ENCODE peak calls at places on chromosomes 3 and 15, in nine cellular contexts. T, O, I, C, B, P, L, J and K are unnamed samples.

GRCh38 chr3:28348286-28348636 is 260 bp upstream of the ZCWPW2 start:
- DNase-seq in T (no peak), O (no peak), I (peak; percentile 94), C (no peak), B (no peak), P (peak; percentile 94), L (peak; percentile 82), J (no peak), K (no peak)

GRCh38 chr3:12908859-12909258 is 67.5 kb upstream of the RPL32 start:
- DNase-seq in T (no peak), O (no peak), I (no peak), C (no peak), B (no peak), P (no peak), L (no peak), J (no peak), K (no peak)

GRCh38 chr15:100298257-100298656 is 43.5 kb downstream of the ADAMTS17 start:
- DNase-seq in T (no peak), O (no peak), I (no peak), C (no peak), B (no peak), P (no peak), L (no peak), J (no peak), K (no peak)

GRCh38 chr15:35757323-35757722 is 211.4 kb upstream of the DPH6 start:
- DNase-seq in T (no peak), O (no peak), I (no peak), C (no peak), B (no peak), P (no peak), L (no peak), J (no peak), K (no peak)

GRCh38 chr3:48851407-48851806 is 3.7 kb upstream of the PRKAR2A start:
- DNase-seq in T (no peak), O (peak; percentile 42), I (peak; percentile 40), C (no peak), B (no peak), P (no peak), L (no peak), J (peak; percentile 28), K (no peak)

GRCh38 chr3:150117076-150117475 is 146.4 kb upstream of the PFN2 start:
- DNase-seq in T (no peak), O (no peak), I (no peak), C (no peak), B (no peak), P (no peak), L (no peak), J (no peak), K (no peak)

GRCh38 chr3:45135959-45136358 is 10.2 kb downstream of the CDCP1 start:
- DNase-seq in T (no peak), O (no peak), I (no peak), C (no peak), B (no peak), P (no peak), L (no peak), J (no peak), K (no peak)

GRCh38 chr15:99009741-99010370 is 2.3 kb upstream of the PGPEP1L start:
- DNase-seq in T (no peak), O (no peak), I (no peak), C (no peak), B (no peak), P (no peak), L (no peak), J (no peak), K (no peak)

GRCh38 chr3:196948442-196949365 is 6.4 kb upstream of the NCBP2 start:
- DNase-seq in T (no peak), O (no peak), I (no peak), C (no peak), B (no peak), P (no peak), L (no peak), J (peak; percentile 45), K (no peak)

GRCh38 chr3:25554376-25554775 is 110.3 kb downstream of the TOP2B start:
- DNase-seq in T (no peak), O (no peak), I (no peak), C (no peak), B (no peak), P (no peak), L (no peak), J (no peak), K (no peak)

GRCh38 chr3:119481079-119481478 is 12.3 kb downstream of the POGLUT1 start:
- DNase-seq in T (no peak), O (no peak), I (no peak), C (no peak), B (no peak), P (no peak), L (no peak), J (no peak), K (no peak)

GRCh38 chr3:186938716-186939115 is 8.4 kb downstream of the ST6GAL1 start:
- DNase-seq in T (no peak), O (no peak), I (peak; percentile 61), C (no peak), B (no peak), P (no peak), L (no peak), J (no peak), K (no peak)

GRCh38 chr3:123870033-123870432 is 14.1 kb downstream of the MYLK start:
- DNase-seq in T (no peak), O (no peak), I (no peak), C (no peak), B (no peak), P (no peak), L (no peak), J (no peak), K (no peak)

GRCh38 chr15:78638658-78639314 is 2.2 kb downstream of the CHRNB4 start:
- DNase-seq in T (no peak), O (peak; percentile 65), I (peak; percentile 36), C (no peak), B (no peak), P (peak; percentile 65), L (no peak), J (peak; percentile 86), K (peak; percentile 55)

GRCh38 chr3:124793054-124793740 is 62.9 kb downstream of the UMPS start:
- DNase-seq in T (no peak), O (no peak), I (peak; percentile 29), C (no peak), B (no peak), P (peak; percentile 60), L (no peak), J (no peak), K (no peak)

GRCh38 chr15:69303337-69304175 is 4.8 kb downstream of the PAQR5 start:
- DNase-seq in T (no peak), O (no peak), I (peak; percentile 25), C (no peak), B (no peak), P (no peak), L (no peak), J (no peak), K (no peak)

GRCh38 chr3:146796078-146796477 is 190.9 kb upstream of the PLSCR5 start:
- DNase-seq in T (no peak), O (no peak), I (no peak), C (no peak), B (no peak), P (no peak), L (no peak), J (no peak), K (no peak)

GRCh38 chr3:113844622-113845222 is 6.1 kb downstream of the GRAMD1C start:
- DNase-seq in T (no peak), O (peak; percentile 7), I (peak; percentile 68), C (no peak), B (no peak), P (no peak), L (no peak), J (no peak), K (no peak)

GRCh38 chr3:63386568-63386967 is 108.5 kb downstream of the SYNPR start:
- DNase-seq in T (no peak), O (no peak), I (no peak), C (no peak), B (no peak), P (no peak), L (no peak), J (peak; percentile 34), K (no peak)

GRCh38 chr3:165521131-165521871 is 315.9 kb downstream of the BCHE start:
- DNase-seq in T (no peak), O (no peak), I (no peak), C (no peak), B (no peak), P (no peak), L (no peak), J (no peak), K (no peak)

GRCh38 chr3:181176610-181177009 is 187.1 kb upstream of the DNAJC19 start:
- DNase-seq in T (no peak), O (peak; percentile 76), I (peak; percentile 67), C (no peak), B (peak; percentile 74), P (peak; percentile 70), L (peak; percentile 13), J (peak; percentile 44), K (peak; percentile 71)

GRCh38 chr3:138461696-138462295 is 27.4 kb downstream of the ESYT3 start:
- DNase-seq in T (no peak), O (no peak), I (no peak), C (no peak), B (no peak), P (no peak), L (no peak), J (no peak), K (peak; percentile 22)

GRCh38 chr15:100200287-100200772 is 141.4 kb downstream of the ADAMTS17 start:
- DNase-seq in T (no peak), O (no peak), I (no peak), C (no peak), B (no peak), P (no peak), L (no peak), J (no peak), K (peak; percentile 43)

GRCh38 chr3:48086736-48087470 is 70.7 kb upstream of the MAP4 start:
- DNase-seq in T (no peak), O (no peak), I (peak; percentile 57), C (no peak), B (no peak), P (no peak), L (no peak), J (no peak), K (no peak)

GRCh38 chr3:184611606-184612304 is 50.2 kb downstream of the EPHB3 start:
- DNase-seq in T (no peak), O (no peak), I (peak; percentile 62), C (no peak), B (no peak), P (no peak), L (no peak), J (no peak), K (no peak)

GRCh38 chr3:65714138-65714537 is 324.6 kb downstream of the MAGI1 start:
- DNase-seq in T (no peak), O (no peak), I (no peak), C (no peak), B (no peak), P (peak; percentile 13), L (no peak), J (no peak), K (no peak)

GRCh38 chr15:96158938-96159337 is 171.6 kb upstream of the NR2F2 start:
- DNase-seq in T (no peak), O (no peak), I (peak; percentile 64), C (no peak), B (no peak), P (peak; percentile 15), L (no peak), J (no peak), K (no peak)

GRCh38 chr3:71392277-71392676 is 191.3 kb downstream of the FOXP1 start:
- DNase-seq in T (no peak), O (no peak), I (no peak), C (no peak), B (no peak), P (no peak), L (no peak), J (no peak), K (no peak)

GRCh38 chr15:55743615-55743978 is 645 bp upstream of the PRTG start:
- DNase-seq in T (no peak), O (no peak), I (no peak), C (no peak), B (no peak), P (no peak), L (no peak), J (no peak), K (no peak)

GRCh38 chr3:43389388-43390254 is 103.3 kb downstream of the SNRK start:
- DNase-seq in T (peak; percentile 58), O (no peak), I (peak; percentile 69), C (peak; percentile 70), B (no peak), P (peak; percentile 55), L (no peak), J (no peak), K (no peak)

GRCh38 chr3:166455724-166456123 is 618.5 kb upstream of the BCHE start:
- DNase-seq in T (no peak), O (no peak), I (no peak), C (no peak), B (no peak), P (no peak), L (no peak), J (no peak), K (no peak)